ENCODE peak calls at places on chromosomes 6 and 20, in four cellular contexts. R, Y, I and S are unnamed samples.

GRCh38 chr6:98957440-98957839 is 9.7 kb upstream of the FBXL4 start:
- DNase-seq in R (peak; percentile 65), Y (no peak), I (no peak), S (no peak)

GRCh38 chr20:62624325-62624690 is 18.0 kb upstream of the SLCO4A1 start:
- DNase-seq in R (peak; percentile 93), Y (no peak), I (peak; percentile 88), S (peak; percentile 48)

GRCh38 chr20:62149532-62150235 is 6.1 kb downstream of the SS18L1 start:
- DNase-seq in R (no peak), Y (no peak), I (no peak), S (no peak)

GRCh38 chr6:162108041-162108440 is 619.5 kb downstream of the PRKN start:
- DNase-seq in R (no peak), Y (no peak), I (no peak), S (no peak)

GRCh38 chr6:6479706-6480250 is 108.7 kb upstream of the LY86 start:
- DNase-seq in R (no peak), Y (no peak), I (no peak), S (no peak)

GRCh38 chr6:99152345-99152643 is 197.2 kb downstream of the FAXC start:
- DNase-seq in R (no peak), Y (no peak), I (no peak), S (no peak)

GRCh38 chr6:78701407-78701806 is 165.9 kb upstream of the IRAK1BP1 start:
- DNase-seq in R (no peak), Y (no peak), I (no peak), S (no peak)

GRCh38 chr6:167292301-167293087 is 1.4 kb downstream of the UNC93A start:
- DNase-seq in R (peak; percentile 61), Y (no peak), I (no peak), S (no peak)

GRCh38 chr6:143803769-143804540 is 39.2 kb upstream of the LTV1 start:
- DNase-seq in R (no peak), Y (no peak), I (no peak), S (no peak)

GRCh38 chr6:56938634-56939294 is 16.1 kb upstream of the BEND6 start:
- DNase-seq in R (no peak), Y (no peak), I (no peak), S (no peak)

GRCh38 chr20:22815584-22815983 is 219.5 kb upstream of the SSTR4 start:
- DNase-seq in R (no peak), Y (no peak), I (no peak), S (no peak)

GRCh38 chr20:34310481-34311117 is 7.4 kb upstream of the AHCY start:
- DNase-seq in R (no peak), Y (no peak), I (no peak), S (no peak)

GRCh38 chr20:34312024-34312460 is 8.9 kb upstream of the AHCY start:
- DNase-seq in R (no peak), Y (peak; percentile 89), I (no peak), S (no peak)

GRCh38 chr20:34309691-34310090 is 6.5 kb upstream of the AHCY start:
- DNase-seq in R (no peak), Y (no peak), I (no peak), S (no peak)

GRCh38 chr20:34312544-34313217 is 9.5 kb upstream of the AHCY start:
- DNase-seq in R (peak; percentile 95), Y (peak; percentile 91), I (peak; percentile 93), S (peak; percentile 94)

DNA sequence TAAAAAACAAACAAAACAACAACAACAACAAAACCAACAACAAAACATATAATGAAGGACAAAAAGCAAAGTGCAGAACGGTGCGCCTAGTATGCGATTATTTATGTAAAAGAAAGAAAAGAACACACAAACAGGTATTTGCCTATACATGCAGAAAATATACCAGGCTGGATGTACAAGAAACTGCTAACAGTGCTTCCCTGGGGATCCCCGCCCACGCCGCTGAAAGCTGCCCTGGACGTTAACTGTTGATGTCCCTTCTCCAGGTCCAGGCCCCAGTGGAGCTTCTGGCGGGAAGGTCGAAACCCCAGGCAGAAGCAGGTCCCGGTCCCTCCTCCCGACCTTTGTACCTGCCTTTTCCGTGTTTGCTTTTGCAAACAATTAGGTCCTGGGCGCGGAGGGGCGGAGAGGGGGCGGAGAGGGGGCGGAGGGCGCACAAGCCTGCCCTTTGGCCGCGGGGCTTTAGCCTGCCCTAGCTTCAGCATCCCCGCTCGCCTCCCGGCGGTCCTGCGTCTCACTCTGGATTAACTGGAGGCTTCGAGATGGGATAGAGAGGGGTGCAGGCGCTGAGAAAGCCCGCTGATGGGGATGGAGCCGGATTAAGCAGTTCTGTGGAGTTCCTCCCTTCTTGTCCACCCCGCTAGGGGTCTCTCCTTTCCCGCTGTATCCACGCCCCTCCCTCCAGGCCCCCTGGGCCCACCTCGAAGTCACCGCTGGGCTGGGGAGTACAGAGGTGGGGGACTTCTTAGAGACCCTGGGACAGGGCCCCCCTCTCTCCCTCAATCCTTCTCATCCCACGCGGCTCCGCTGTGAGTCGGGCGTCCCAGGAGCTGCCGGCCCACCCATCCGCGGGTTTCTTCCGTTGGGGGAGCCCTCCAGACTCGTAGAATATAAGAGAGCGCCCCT is 8.2 kb upstream of the AHCY start:
- DNase-seq in R (no peak), Y (peak; percentile 98), I (no peak), S (no peak)
- TF ChIP-seq CTCF in R (no peak), Y (peak; percentile 6), I (peak; percentile 16), S (no peak)

GRCh38 chr6:112502348-112503130 is 155.4 kb downstream of the RFPL4B start:
- DNase-seq in R (no peak), Y (no peak), I (no peak), S (no peak)
- TF ChIP-seq CTCF in R (no peak), Y (no peak), I (peak; percentile 31), S (no peak)

GRCh38 chr6:156175433-156175832 is 601.7 kb upstream of the ARID1B start:
- DNase-seq in R (no peak), Y (no peak), I (no peak), S (no peak)

GRCh38 chr6:156174026-156174880 is 602.9 kb upstream of the ARID1B start:
- DNase-seq in R (no peak), Y (no peak), I (no peak), S (peak; percentile 52)

DNA sequence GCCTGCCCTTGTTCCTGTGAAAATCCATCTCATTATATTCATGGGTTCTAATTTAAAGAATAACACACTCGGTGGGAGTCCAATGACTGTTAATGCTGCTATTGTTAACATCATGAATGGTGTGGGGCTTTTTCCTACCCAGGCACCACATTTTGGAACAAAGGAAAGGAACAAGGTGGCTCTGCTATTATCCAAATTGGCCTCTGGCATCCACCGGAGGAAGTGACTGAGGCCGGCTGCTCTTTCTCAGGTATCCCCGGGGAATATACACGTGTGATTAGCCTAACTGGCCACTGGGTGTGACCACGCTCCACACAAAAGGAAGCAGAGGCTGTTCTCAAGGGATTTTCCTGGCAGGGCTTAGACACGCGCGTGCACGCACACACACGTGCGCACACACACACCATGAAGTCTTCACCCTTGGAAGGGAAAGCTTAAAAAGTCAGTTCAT is 601.2 kb upstream of the ARID1B start:
- DNase-seq in R (no peak), Y (no peak), I (peak; percentile 51), S (no peak)
- TF ChIP-seq CTCF in R (no peak), Y (peak; percentile 18), I (peak; percentile 40), S (no peak)

GRCh38 chr6:133289733-133290306 is 48.7 kb downstream of the EYA4 start:
- DNase-seq in R (no peak), Y (no peak), I (no peak), S (no peak)

GRCh38 chr6:133288662-133289061 is 47.5 kb downstream of the EYA4 start:
- DNase-seq in R (no peak), Y (no peak), I (no peak), S (no peak)

GRCh38 chr6:133291671-133292070 is 50.5 kb downstream of the EYA4 start:
- DNase-seq in R (no peak), Y (no peak), I (no peak), S (no peak)

GRCh38 chr6:133290926-133291325 is 49.8 kb downstream of the EYA4 start:
- DNase-seq in R (no peak), Y (no peak), I (no peak), S (no peak)

GRCh38 chr6:133286765-133287164 is 45.6 kb downstream of the EYA4 start:
- DNase-seq in R (no peak), Y (no peak), I (peak; percentile 13), S (no peak)
- TF ChIP-seq CTCF in R (no peak), Y (peak; percentile 39), I (peak; percentile 71), S (no peak)

GRCh38 chr6:122184260-122184934 is 215.1 kb upstream of the HSF2 start:
- DNase-seq in R (no peak), Y (no peak), I (no peak), S (no peak)
- TF ChIP-seq CTCF in R (peak; percentile 25), Y (peak; percentile 8), I (peak; percentile 23), S (no peak)

GRCh38 chr20:64239449-64240242 is 15.9 kb upstream of the PCMTD2 start:
- DNase-seq in R (peak; percentile 48), Y (peak; percentile 39), I (no peak), S (no peak)

GRCh38 chr20:64240243-64241015 is 15.1 kb upstream of the PCMTD2 start:
- DNase-seq in R (peak; percentile 56), Y (peak; percentile 45), I (no peak), S (no peak)

GRCh38 chr20:64237316-64237715 is 18.2 kb upstream of the PCMTD2 start:
- DNase-seq in R (peak; percentile 65), Y (no peak), I (no peak), S (no peak)

GRCh38 chr20:64238115-64238825 is 17.3 kb upstream of the PCMTD2 start:
- DNase-seq in R (peak; percentile 38), Y (peak; percentile 76), I (no peak), S (no peak)

GRCh38 chr20:64238851-64239387 is 16.6 kb upstream of the PCMTD2 start:
- DNase-seq in R (no peak), Y (no peak), I (no peak), S (peak; percentile 24)
- TF ChIP-seq CTCF in R (no peak), Y (no peak), I (peak; percentile 16), S (no peak)

DNA sequence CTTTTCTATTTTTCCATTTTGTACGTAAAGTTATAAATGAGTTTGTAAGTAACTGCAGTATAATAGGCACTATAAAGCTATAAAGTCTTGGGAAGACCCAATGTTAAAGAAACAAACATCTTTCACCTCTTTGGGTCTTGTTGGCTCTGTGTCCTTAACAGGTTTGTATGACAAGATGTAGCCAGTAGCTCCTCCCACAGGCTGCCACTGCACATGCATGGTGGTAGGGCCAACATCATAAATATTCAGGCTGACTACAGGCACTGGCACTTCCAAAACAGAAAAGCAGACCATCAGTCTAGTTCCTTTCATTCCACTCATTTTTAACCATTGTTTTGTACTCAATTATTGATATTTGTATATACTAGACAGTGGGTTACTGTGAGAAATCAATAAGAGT is 59.9 kb downstream of the COL12A1 start:
- DNase-seq in R (no peak), Y (no peak), I (no peak), S (peak; percentile 1)
- TF ChIP-seq CTCF in R (no peak), Y (no peak), I (no peak), S (no peak)

GRCh38 chr20:45987108-45987780 is 15.2 kb upstream of the ZNF335 start:
- DNase-seq in R (peak; percentile 95), Y (peak; percentile 76), I (peak; percentile 72), S (peak; percentile 89)
- TF ChIP-seq CTCF in R (peak; percentile 92), Y (peak; percentile 63), I (peak; percentile 93), S (peak; percentile 88)

GRCh38 chr6:117909638-117910037 is 2.6 kb downstream of the SLC35F1 start:
- DNase-seq in R (no peak), Y (no peak), I (no peak), S (no peak)

GRCh38 chr6:117906454-117906904 is 585 bp upstream of the SLC35F1 start:
- DNase-seq in R (no peak), Y (no peak), I (no peak), S (no peak)

GRCh38 chr6:117907600-117908245 is 659 bp downstream of the SLC35F1 start:
- DNase-seq in R (no peak), Y (peak; percentile 40), I (no peak), S (no peak)

GRCh38 chr6:117908246-117909107 is 1.4 kb downstream of the SLC35F1 start:
- DNase-seq in R (no peak), Y (no peak), I (no peak), S (no peak)

GRCh38 chr6:117906905-117907599 is at the start of gene SLC35F1:
- DNase-seq in R (no peak), Y (peak; percentile 44), I (no peak), S (peak; percentile 52)
- TF ChIP-seq CTCF in R (peak; percentile 27), Y (peak; percentile 3), I (no peak), S (peak; percentile 43)